ENCODE peak calls at places on chromosome 17, in six cellular contexts. P is IMR-90, K is H1, Q is H9, I is neuronal stem cell, L is mesenchymal stem cell. B is an unnamed sample.

GRCh38 chr17:40341808-40342574 is 22.5 kb downstream of the GJD3 start:
- DNase-seq in L (peak), Q (peak), I (no peak), K (no peak), P (peak), B (peak)

GRCh38 chr17:57257911-57258885 is 1.9 kb downstream of the MSI2 start:
- DNase-seq in I (peak), P (no peak), L (peak), Q (no peak), K (no peak), B (peak)

GRCh38 chr17:44826123-44826790 is 3.8 kb downstream of the GJC1 start:
- DNase-seq in L (no peak), I (no peak), K (no peak), P (no peak), Q (no peak), B (no peak)

GRCh38 chr17:50585893-50586292 is 25.4 kb downstream of the CACNA1G start:
- DNase-seq in L (no peak), K (no peak), Q (no peak), P (no peak), I (no peak), B (no peak)

GRCh38 chr17:79026345-79027273 is 2.6 kb downstream of the C1QTNF1 start:
- DNase-seq in Q (no peak), I (no peak), L (peak), K (no peak), P (peak), B (no peak)

GRCh38 chr17:44558349-44559287 is 1.3 kb downstream of the FZD2 start:
- DNase-seq in P (peak), Q (peak), I (no peak), K (no peak), L (peak), B (peak)

GRCh38 chr17:57073626-57074025 is 11.4 kb upstream of the AKAP1 start:
- DNase-seq in I (no peak), Q (no peak), P (no peak), L (no peak), K (no peak), B (no peak)

GRCh38 chr17:66302761-66303626 is 581 bp downstream of the PRKCA start:
- DNase-seq in L (peak), P (peak), I (peak), K (no peak), Q (peak), B (peak)

GRCh38 chr17:43661699-43662431 is at the start of gene MEOX1:
- DNase-seq in P (peak), K (no peak), L (no peak), I (no peak), Q (no peak), B (peak)

GRCh38 chr17:59845595-59846390 is 47.0 kb downstream of the TUBD1 start:
- DNase-seq in P (peak), I (no peak), Q (peak), L (peak), K (no peak), B (peak)

GRCh38 chr17:82869536-82869935 is 29.7 kb upstream of the ZNF750 start:
- DNase-seq in P (no peak), I (no peak), Q (no peak), L (no peak), K (no peak), B (no peak)
- H2BK15ac ChIP-seq in P (no peak), I (no peak), Q (no peak), L (no peak), K (no peak), B (no peak)

DNA sequence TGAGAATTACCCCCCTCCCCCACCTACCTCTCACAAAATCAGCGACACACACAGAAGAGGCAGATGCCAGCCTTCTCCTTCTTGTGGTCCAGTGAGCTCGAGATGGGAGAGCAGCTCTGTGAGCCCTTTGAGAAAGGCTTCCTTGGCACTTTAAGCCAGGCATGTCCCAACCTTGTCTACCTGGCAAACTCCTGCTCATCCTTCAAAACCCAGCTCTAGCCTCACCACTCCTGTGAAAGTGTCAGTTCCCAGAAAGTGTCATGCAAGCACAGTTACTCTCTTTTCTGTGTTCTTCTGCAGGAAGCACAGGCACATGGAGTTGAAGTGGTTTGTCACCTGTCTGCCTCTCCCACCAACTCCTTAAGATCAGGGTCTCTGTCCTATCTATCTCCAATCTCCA is 1.6 kb downstream of the TMEM98 start:
- DNase-seq in Q (no peak), L (no peak), P (no peak), K (no peak), I (no peak), B (no peak)
- H3K23ac ChIP-seq in Q (no peak), L (no peak), P (peak), K (no peak), I (no peak), B (no peak)

DNA sequence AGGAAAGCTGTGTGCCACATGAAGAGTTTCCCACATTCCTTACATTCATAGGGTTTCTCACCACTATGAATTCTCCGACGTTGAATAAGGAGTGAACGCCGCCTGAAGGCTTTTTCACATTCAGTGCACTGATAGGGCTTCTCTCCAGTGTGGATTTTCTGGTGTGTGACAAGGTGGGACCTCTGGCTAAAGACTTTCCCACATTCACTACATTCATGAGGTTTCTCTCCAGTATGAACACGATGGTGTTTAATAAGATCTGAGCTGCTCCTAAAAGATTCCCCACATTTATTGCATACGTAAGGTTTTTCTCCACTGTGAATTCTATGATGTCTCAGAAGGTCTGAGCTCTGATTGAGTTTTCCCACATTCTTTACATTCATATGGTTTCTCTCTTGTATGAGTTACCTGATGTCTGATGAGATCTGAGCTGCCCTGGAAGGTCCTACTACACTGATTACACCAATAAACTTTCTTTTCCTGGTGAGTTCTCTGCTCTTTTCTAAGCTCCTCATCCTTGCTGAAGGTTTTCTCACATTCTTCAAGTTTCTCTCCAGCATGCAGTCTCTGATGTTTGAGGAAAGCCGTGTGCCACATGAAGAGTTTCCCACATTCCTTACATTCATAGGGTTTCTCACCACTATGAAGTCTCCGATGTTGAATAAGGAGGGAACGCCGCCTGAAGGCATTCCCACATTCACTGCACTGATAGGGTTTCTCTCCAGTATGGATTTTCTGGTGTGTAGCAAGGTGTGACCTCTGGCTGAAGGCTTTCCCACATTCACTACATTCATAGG is 10.0 kb downstream of the ZNF594 start:
- DNase-seq in I (no peak), L (no peak), Q (no peak), P (no peak), K (no peak), B (no peak)
- H2BK15ac ChIP-seq in I (no peak), L (no peak), Q (no peak), P (no peak), K (no peak), B (no peak)

DNA sequence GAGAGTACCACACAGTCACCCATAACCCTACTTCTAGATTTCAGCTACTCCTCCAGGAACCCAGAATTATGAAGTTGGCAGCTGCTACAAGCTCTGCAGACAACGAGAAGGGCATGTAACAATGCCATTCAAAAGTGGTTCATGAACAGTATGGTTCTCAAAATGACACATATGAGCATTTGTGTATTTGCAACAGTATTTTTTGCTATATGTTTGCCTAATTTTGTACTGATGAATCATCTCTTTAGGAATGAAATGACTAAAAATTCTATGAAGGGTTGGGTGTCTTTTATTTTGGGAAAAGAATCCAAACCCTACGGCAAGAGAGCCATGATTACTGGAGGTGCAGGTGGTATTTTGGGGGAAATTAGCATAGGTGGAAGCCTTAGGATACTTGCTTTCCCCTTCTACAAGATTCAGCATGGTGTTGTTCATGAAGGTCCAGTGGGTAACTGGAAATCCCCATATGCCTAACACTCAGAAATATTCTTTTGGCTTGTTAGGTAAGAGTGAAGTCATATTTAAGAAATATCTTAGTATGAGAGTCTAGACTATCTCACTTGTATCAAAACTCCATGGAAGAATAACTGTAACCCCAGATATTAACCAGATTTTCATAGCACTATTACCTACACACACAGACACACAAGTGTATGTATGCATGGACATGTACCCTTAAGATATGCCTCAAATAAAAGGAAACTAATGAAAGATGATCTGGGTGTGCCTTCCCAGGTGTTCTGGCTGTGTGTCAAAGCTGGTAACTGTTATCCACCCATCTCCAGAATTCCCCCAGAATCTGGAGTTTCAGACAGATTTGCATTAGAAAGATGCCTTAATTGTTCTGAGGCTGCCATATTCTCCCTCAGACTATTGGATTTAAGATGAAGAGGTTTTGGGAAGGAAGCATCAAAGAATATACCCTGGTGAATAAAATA is 688.2 kb upstream of the SOX9 start:
- DNase-seq in L (no peak), K (no peak), Q (no peak), P (peak), I (no peak), B (no peak)
- H3K23ac ChIP-seq in L (no peak), K (no peak), Q (no peak), P (no peak), I (no peak), B (no peak)

GRCh38 chr17:58498177-58498828 is 10.1 kb upstream of the HSF5 start:
- DNase-seq in K (no peak), Q (no peak), P (no peak), L (no peak), I (no peak), B (no peak)
- H2BK15ac ChIP-seq in K (no peak), Q (no peak), P (no peak), L (no peak), I (no peak), B (no peak)

DNA sequence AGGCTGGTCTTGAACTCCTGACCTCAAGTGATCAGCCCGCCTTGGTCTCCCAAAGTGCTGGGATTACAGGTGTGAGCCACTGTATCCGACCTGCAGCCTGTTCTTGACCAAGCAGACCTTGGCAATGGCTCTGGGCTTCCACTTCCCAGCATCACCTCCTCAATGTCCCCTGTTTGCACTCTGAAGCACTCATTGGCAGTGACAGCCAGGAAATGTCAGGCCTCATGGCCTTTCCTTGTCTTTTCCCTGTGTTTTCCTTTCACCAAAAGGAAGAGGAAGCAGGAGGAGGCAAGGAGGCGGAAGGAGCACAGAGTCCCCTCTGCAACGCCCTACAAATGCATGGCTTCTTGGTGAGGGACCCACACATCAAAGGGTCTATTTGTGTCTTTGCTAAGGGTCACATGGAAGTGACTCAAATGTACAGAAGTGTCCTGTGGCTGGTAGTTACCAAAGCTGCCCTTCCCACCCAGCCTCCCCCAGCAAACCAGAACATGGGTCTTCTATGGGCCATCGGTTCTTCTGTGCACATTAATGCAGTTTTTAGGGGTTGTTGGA is 61.0 kb downstream of the WIPI1 start:
- DNase-seq in P (no peak), Q (peak), L (no peak), K (no peak), I (no peak), B (no peak)
- H3K23ac ChIP-seq in P (no peak), Q (no peak), L (no peak), K (no peak), I (no peak), B (no peak)

GRCh38 chr17:10798332-10798749 is 5.6 kb downstream of the TMEM238L start:
- DNase-seq in K (no peak), I (no peak), P (no peak), Q (no peak), L (no peak), B (no peak)

GRCh38 chr17:10799407-10799806 is 4.5 kb downstream of the TMEM238L start:
- DNase-seq in K (no peak), I (no peak), P (no peak), L (no peak), Q (no peak), B (no peak)

GRCh38 chr17:10802487-10803284 is 1.2 kb downstream of the TMEM238L start:
- DNase-seq in I (no peak), L (no peak), P (no peak), Q (no peak), K (no peak), B (no peak)

GRCh38 chr17:10797848-10798328 is 6.0 kb downstream of the TMEM238L start:
- DNase-seq in Q (no peak), I (no peak), L (no peak), K (no peak), P (no peak), B (peak)

GRCh38 chr17:10798910-10799309 is 5.0 kb downstream of the TMEM238L start:
- DNase-seq in Q (no peak), P (no peak), I (no peak), L (no peak), K (no peak), B (no peak)
- H2BK15ac ChIP-seq in Q (no peak), P (no peak), I (no peak), L (no peak), K (no peak), B (no peak)

GRCh38 chr17:15465045-15465701 is 2.2 kb downstream of the CDRT4 start:
- DNase-seq in Q (no peak), P (no peak), I (no peak), L (no peak), K (no peak), B (no peak)
- H3K23ac ChIP-seq in Q (no peak), P (peak), I (peak), L (no peak), K (no peak), B (no peak)

GRCh38 chr17:37388266-37388665 is 12.5 kb downstream of the C17orf78 start:
- DNase-seq in I (no peak), P (peak), L (peak), K (no peak), Q (no peak), B (peak)
- H2BK15ac ChIP-seq in I (no peak), P (no peak), L (no peak), K (no peak), Q (no peak), B (no peak)

GRCh38 chr17:77872714-77873517 is 85.6 kb upstream of the TNRC6C start:
- DNase-seq in L (no peak), P (no peak), Q (no peak), K (no peak), I (no peak), B (no peak)
- H3K23ac ChIP-seq in L (no peak), P (no peak), Q (no peak), K (no peak), I (peak), B (no peak)